ENCODE peak calls at places on chromosomes 16 and 17, in four cellular contexts. W is heart right ventricle; L is heart left ventricle; J is CD4-positive, alpha-beta T cell. G is an unnamed sample.

GRCh38 chr17:60750645-60751044 is 73.0 kb downstream of the BCAS3 start:
- DNase-seq in J (no peak), L (no peak), W (no peak), G (no peak)

GRCh38 chr16:10601444-10602401 is 21.3 kb upstream of the EMP2 start:
- DNase-seq in J (no peak), W (peak; percentile 56), L (peak; percentile 78), G (no peak)

GRCh38 chr16:1960665-1961630 is 1.6 kb downstream of the NDUFB10 start:
- DNase-seq in L (no peak), J (no peak), W (no peak), G (no peak)

GRCh38 chr17:80331820-80332219 is 71.2 kb downstream of the RNF213 start:
- DNase-seq in L (no peak), J (no peak), W (no peak), G (no peak)

GRCh38 chr17:29561541-29562517 is 5.0 kb downstream of the ABHD15 start:
- DNase-seq in L (no peak), W (peak; percentile 13), J (no peak), G (no peak)

GRCh38 chr17:42429726-42430464 is 6.8 kb upstream of the CAVIN1 start:
- DNase-seq in W (no peak), J (no peak), L (no peak), G (no peak)

GRCh38 chr16:14527411-14528044 is 102.5 kb downstream of the PARN start:
- DNase-seq in L (no peak), J (no peak), W (no peak), G (no peak)

GRCh38 chr17:6505425-6506142 is 50.8 kb downstream of the PITPNM3 start:
- DNase-seq in J (no peak), W (no peak), L (no peak), G (no peak)

GRCh38 chr17:57755479-57756070 is 10.5 kb upstream of the CCDC182 start:
- DNase-seq in W (no peak), J (no peak), L (no peak), G (no peak)

GRCh38 chr17:28528329-28529011 is 22.3 kb downstream of the FOXN1 start:
- DNase-seq in J (no peak), L (no peak), W (no peak), G (no peak)

GRCh38 chr17:17793378-17794214 is 43.2 kb downstream of the SREBF1 start:
- DNase-seq in J (no peak), W (peak; percentile 60), L (no peak), G (no peak)

GRCh38 chr16:62190426-62190825 is 154.2 kb upstream of the CDH8 start:
- DNase-seq in L (no peak), W (no peak), J (no peak), G (no peak)

GRCh38 chr17:55576237-55576998 is 65.2 kb upstream of the SMIM36 start:
- DNase-seq in J (no peak), L (peak; percentile 46), W (peak; percentile 36), G (no peak)

GRCh38 chr16:11181889-11182279 is 74.1 kb downstream of the SOCS1 start:
- DNase-seq in W (no peak), L (no peak), J (no peak), G (no peak)

GRCh38 chr16:84985079-84986065 is 26.0 kb downstream of the ZDHHC7 start:
- DNase-seq in W (no peak), J (no peak), L (no peak), G (no peak)

GRCh38 chr16:49856741-49857330 is 924 bp upstream of the ZNF423 start:
- DNase-seq in L (peak; percentile 82), J (no peak), W (peak; percentile 87), G (peak; percentile 84)

GRCh38 chr16:73605309-73605708 is 557.4 kb upstream of the ZFHX3 start:
- DNase-seq in J (no peak), L (no peak), W (no peak), G (no peak)

GRCh38 chr16:2428051-2428786 is 1.0 kb upstream of the CCNF start:
- DNase-seq in L (peak; percentile 48), W (peak; percentile 16), J (no peak), G (no peak)

GRCh38 chr16:55622930-55623561 is 32.7 kb upstream of the SLC6A2 start:
- DNase-seq in J (no peak), W (no peak), L (no peak), G (no peak)

GRCh38 chr16:49674255-49674980 is 181.5 kb downstream of the ZNF423 start:
- DNase-seq in J (no peak), L (no peak), W (no peak), G (no peak)

GRCh38 chr16:19696312-19696711 is 21.7 kb downstream of the KNOP1 start:
- DNase-seq in J (peak; percentile 20), L (peak; percentile 86), W (peak; percentile 92), G (no peak)

GRCh38 chr17:81879121-81879520 is 8.0 kb upstream of the ARHGDIA start:
- DNase-seq in J (no peak), W (no peak), L (no peak), G (no peak)

GRCh38 chr17:55458977-55459376 is 37.3 kb upstream of the MMD start:
- DNase-seq in L (no peak), J (no peak), W (no peak), G (no peak)

GRCh38 chr17:65055708-65056638 is 567 bp downstream of the GNA13 start:
- DNase-seq in L (peak; percentile 65), J (peak; percentile 34), W (peak; percentile 69), G (peak; percentile 69)

GRCh38 chr17:3729881-3730280 is 6.2 kb downstream of the HASPIN start:
- DNase-seq in W (no peak), L (no peak), J (no peak), G (no peak)

GRCh38 chr16:12535535-12536411 is 267.9 kb downstream of the CPPED1 start:
- DNase-seq in L (no peak), W (no peak), J (no peak), G (no peak)

GRCh38 chr17:35069311-35069710 is 5.8 kb upstream of the RFFL start:
- DNase-seq in L (no peak), J (no peak), W (no peak), G (no peak)

GRCh38 chr17:13522749-13523148 is 79.0 kb downstream of the HS3ST3A1 start:
- DNase-seq in W (no peak), J (no peak), L (no peak), G (no peak)

GRCh38 chr17:67133161-67133560 is 88.8 kb downstream of the CACNG1 start:
- DNase-seq in J (no peak), L (no peak), W (no peak), G (no peak)

GRCh38 chr17:49548506-49549310 is 27.0 kb upstream of the NXPH3 start:
- DNase-seq in J (no peak), L (peak; percentile 64), W (no peak), G (peak; percentile 53)

GRCh38 chr17:1137465-1137894 is 42.3 kb downstream of the ABR start:
- DNase-seq in J (no peak), L (no peak), W (peak; percentile 36), G (no peak)

GRCh38 chr16:84782841-84783240 is 36.9 kb upstream of the CRISPLD2 start:
- DNase-seq in W (no peak), J (no peak), L (no peak), G (no peak)

GRCh38 chr17:9200197-9200662 is 178.9 kb downstream of the NTN1 start:
- DNase-seq in J (no peak), L (no peak), W (no peak), G (no peak)

GRCh38 chr17:4934173-4934979 is 2.3 kb downstream of the GP1BA start:
- DNase-seq in W (no peak), J (no peak), L (no peak), G (no peak)
- TF ChIP-seq CTCF in W (peak; percentile 32), J (no peak), L (no peak), G (peak; percentile 30)

GRCh38 chr17:37844977-37845293 is 79.3 kb upstream of the TBC1D3K start:
- DNase-seq in J (no peak), W (no peak), L (no peak), G (no peak)
- TF ChIP-seq CTCF in J (no peak), W (no peak), L (no peak), G (peak; percentile 22)

GRCh38 chr17:27295945-27296344 is 2.0 kb downstream of the WSB1 start:
- DNase-seq in L (no peak), J (no peak), W (no peak), G (no peak)

GRCh38 chr17:27296427-27296979 is 2.6 kb downstream of the WSB1 start:
- DNase-seq in W (no peak), J (no peak), L (no peak), G (no peak)

GRCh38 chr17:27293359-27293897 is 486 bp upstream of the WSB1 start:
- DNase-seq in W (no peak), L (no peak), J (peak; percentile 6), G (no peak)

GRCh38 chr17:27294689-27295630 is 1.0 kb downstream of the WSB1 start:
- DNase-seq in L (peak; percentile 60), J (peak; percentile 33), W (peak; percentile 83), G (no peak)

DNA sequence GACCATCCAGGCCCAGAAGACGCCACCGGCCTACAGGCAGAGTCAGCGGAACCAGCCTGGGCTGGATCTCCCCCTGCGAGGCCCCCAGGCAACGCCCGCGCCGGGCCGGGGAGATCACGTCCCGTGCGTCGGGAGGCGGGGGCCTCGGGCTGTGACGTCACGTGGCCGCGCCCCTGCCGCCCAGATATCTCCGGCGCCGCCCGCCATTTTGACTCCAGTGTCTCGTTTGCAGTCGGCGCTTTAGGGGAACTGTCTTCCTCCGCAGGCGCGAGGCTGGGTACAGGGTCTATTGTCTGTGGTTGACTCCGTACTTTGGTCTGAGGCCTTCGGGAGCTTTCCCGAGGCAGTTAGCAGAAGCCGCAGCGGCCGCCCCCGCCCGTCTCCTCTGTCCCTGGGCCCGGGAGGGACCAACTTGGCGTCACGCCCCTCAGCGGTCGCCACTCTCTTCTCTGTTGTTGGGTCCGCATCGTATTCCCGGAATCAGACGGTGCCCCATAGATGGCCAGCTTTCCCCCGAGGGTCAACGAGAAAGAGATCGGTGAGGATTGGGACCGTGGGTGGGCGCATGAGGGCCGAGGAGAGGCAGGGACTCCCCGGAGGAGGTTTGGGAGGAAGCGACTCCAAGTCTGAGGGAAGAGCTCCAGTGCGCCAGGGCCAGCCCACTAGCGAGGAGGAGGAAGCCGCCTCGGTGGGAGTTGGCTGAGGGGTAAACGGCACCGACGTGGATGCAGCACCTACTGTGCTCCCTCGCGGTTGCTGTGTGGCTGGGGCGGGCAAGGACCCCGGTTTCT is at the start of gene WSB1:
- DNase-seq in L (peak; percentile 95), W (peak; percentile 93), J (peak; percentile 92), G (peak; percentile 96)
- TF ChIP-seq CTCF in L (no peak), W (no peak), J (no peak), G (no peak)

GRCh38 chr16:28090646-28091377 is 27.3 kb upstream of the GSG1L start:
- DNase-seq in W (no peak), J (no peak), L (no peak), G (no peak)
- TF ChIP-seq CTCF in W (no peak), J (no peak), L (peak; percentile 8), G (peak; percentile 27)

DNA sequence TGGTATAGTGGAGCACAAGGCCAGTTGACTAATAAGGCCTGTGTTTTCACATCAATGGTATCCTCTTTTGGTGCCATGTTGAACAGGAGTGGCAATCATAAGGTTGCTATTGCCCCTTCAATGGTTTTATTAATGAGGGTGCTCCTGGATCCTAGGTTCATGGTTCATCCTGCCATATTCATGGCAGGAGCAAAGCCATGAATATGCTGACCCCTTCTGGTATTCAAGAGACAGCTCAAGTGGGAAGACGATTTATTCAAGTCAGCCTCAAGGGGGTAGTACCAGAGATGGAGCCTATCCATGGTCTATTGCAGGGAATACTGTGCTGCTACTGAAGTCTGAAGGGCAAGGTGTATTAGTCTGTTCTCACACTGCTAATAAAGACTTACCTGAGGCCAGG is 2.6 kb downstream of the ABCA9 start:
- DNase-seq in L (no peak), J (no peak), W (no peak), G (no peak)
- TF ChIP-seq CTCF in L (no peak), J (no peak), W (no peak), G (no peak)

GRCh38 chr16:86019446-86020047 is 120.6 kb downstream of the IRF8 start:
- DNase-seq in L (no peak), W (no peak), J (no peak), G (no peak)
- TF ChIP-seq CTCF in L (no peak), W (peak; percentile 3), J (no peak), G (peak; percentile 70)

GRCh38 chr17:46010597-46011186 is 11.6 kb downstream of the STH start:
- DNase-seq in L (no peak), J (no peak), W (no peak), G (no peak)
- TF ChIP-seq CTCF in L (no peak), J (no peak), W (no peak), G (no peak)

G was measured in type B pancreatic cell.